ENCODE peak calls at places on chromosomes 1 and 21, in four cellular contexts. W is activated naive CD8-positive, alpha-beta T cell treated with anti-CD3 and anti-CD28 coated beads, Interleukin-2, amount 50 U/mL, for 24 hours; K is endodermal cell; O is activated CD4-positive, CD25-positive, alpha-beta regulatory T cell. G is an unnamed sample.

GRCh38 chr1:61337037-61337436 is 254.7 kb downstream of the NFIA start:
- DNase-seq in W (no peak), K (peak; percentile 51), O (no peak), G (no peak)

GRCh38 chr1:59361766-59362165 is 64.9 kb downstream of the FGGY start:
- DNase-seq in W (no peak), K (no peak), O (no peak), G (peak; percentile 4)

GRCh38 chr1:171841931-171842723 is 829 bp downstream of the DNM3 start:
- DNase-seq in W (peak; percentile 6), K (peak; percentile 74), O (no peak), G (peak; percentile 15)

GRCh38 chr1:34858901-34859441 is 578 bp downstream of the SMIM12 start:
- DNase-seq in W (peak; percentile 53), K (no peak), O (no peak), G (peak; percentile 70)

GRCh38 chr1:30353637-30354036 is 369.7 kb downstream of the MATN1 start:
- DNase-seq in W (no peak), K (peak; percentile 7), O (no peak), G (no peak)

GRCh38 chr21:34276711-34277425 is 86.9 kb upstream of the KCNE2 start:
- DNase-seq in W (no peak), K (no peak), O (no peak), G (peak; percentile 52)

GRCh38 chr1:52633291-52633754 is 355 bp downstream of the SHISAL2A start:
- DNase-seq in W (peak; percentile 42), K (peak; percentile 85), O (no peak), G (peak; percentile 55)

GRCh38 chr1:160799641-160800040 is 3.7 kb downstream of the LY9 start:
- DNase-seq in W (no peak), K (no peak), O (no peak), G (no peak)

GRCh38 chr1:209850342-209850979 is 22.7 kb downstream of the UTP25 start:
- DNase-seq in W (peak; percentile 47), K (peak; percentile 89), O (no peak), G (peak; percentile 54)

GRCh38 chr1:30840904-30841598 is 67.5 kb downstream of the SDC3 start:
- DNase-seq in W (no peak), K (no peak), O (no peak), G (no peak)